ENCODE peak calls at places on chromosomes 13 and 19, in six cellular contexts. E is activated CD4-positive, alpha-beta T cell treated with anti-CD3 and anti-CD28 coated beads, Interleukin-2, amount 10 ng/mL, durations not matched to agents 7 days and 5 days; V is GM06990; N is posterior vena cava; Q is left colon; J is activated T-cell treated with anti-CD3 and anti-CD28 coated beads, Interleukin-2, amount 50 U/mL, for 72 hours. G is an unnamed sample.
A peak's percentile ranks its signal among the peaks of the same experiment; 100 is the strongest.

GRCh38 chr13:31882794-31883193 is 143.5 kb downstream of the RXFP2 start:
- DNase-seq in E (no peak), V (no peak), N (no peak), Q (no peak), J (no peak), G (no peak)

GRCh38 chr13:99145461-99145860 is 55.2 kb upstream of the UBAC2 start:
- DNase-seq in E (no peak), V (no peak), N (no peak), Q (no peak), J (no peak), G (no peak)

GRCh38 chr13:30290812-30291436 is 16.4 kb downstream of the KATNAL1 start:
- DNase-seq in E (no peak), V (no peak), N (no peak), Q (no peak), J (no peak), G (no peak)

GRCh38 chr19:51511353-51511752 is 9.8 kb upstream of the SIGLEC12 start:
- DNase-seq in E (no peak), V (no peak), N (no peak), Q (no peak), J (peak; percentile 40), G (no peak)

GRCh38 chr19:41848666-41849065 is 3.8 kb downstream of the DMRTC2 start:
- DNase-seq in E (no peak), V (no peak), N (peak; percentile 64), Q (no peak), J (no peak), G (no peak)

GRCh38 chr19:28465317-28466086 is 747.4 kb downstream of the UQCRFS1 start:
- DNase-seq in E (no peak), V (no peak), N (no peak), Q (no peak), J (no peak), G (peak; percentile 54)

GRCh38 chr13:76822691-76823267 is 63.4 kb downstream of the KCTD12 start:
- DNase-seq in E (peak; percentile 21), V (peak; percentile 30), N (peak; percentile 64), Q (peak; percentile 50), J (no peak), G (no peak)

GRCh38 chr13:38686635-38687245 is at the start of gene FREM2:
- DNase-seq in E (no peak), V (peak; percentile 4), N (no peak), Q (peak; percentile 48), J (no peak), G (no peak)

GRCh38 chr13:41603917-41604316 is 146.6 kb downstream of the RGCC start:
- DNase-seq in E (no peak), V (no peak), N (no peak), Q (no peak), J (peak; percentile 17), G (no peak)

GRCh38 chr13:40271511-40271910 is 394.9 kb downstream of the FOXO1 start:
- DNase-seq in E (no peak), V (no peak), N (peak; percentile 77), Q (peak; percentile 29), J (no peak), G (no peak)

GRCh38 chr13:24281188-24282008 is 28.0 kb upstream of the C1QTNF9 start:
- DNase-seq in E (no peak), V (no peak), N (no peak), Q (no peak), J (no peak), G (no peak)

GRCh38 chr13:99439850-99440604 is 61.2 kb upstream of the TM9SF2 start:
- DNase-seq in E (no peak), V (no peak), N (no peak), Q (no peak), J (no peak), G (no peak)

GRCh38 chr19:29001006-29001921 is 211.7 kb downstream of the UQCRFS1 start:
- DNase-seq in E (no peak), V (no peak), N (no peak), Q (no peak), J (no peak), G (no peak)

GRCh38 chr13:113410472-113411201 is 42.7 kb downstream of the ADPRHL1 start:
- DNase-seq in E (no peak), V (no peak), N (peak; percentile 72), Q (peak; percentile 41), J (peak; percentile 9), G (peak; percentile 59)

G was measured in spleen.